ENCODE peak calls at places on chromosomes 6 and 20, in five cellular contexts. H, I, X, U and S are unnamed samples.

GRCh38 chr6:44339763-44340625 is 2.5 kb upstream of the SPATS1 start:
- DNase-seq in H (no peak), I (no peak), X (peak), U (no peak), S (no peak)

GRCh38 chr6:121216928-121217327 is 117.4 kb downstream of the TBC1D32 start:
- DNase-seq in H (no peak), I (no peak), X (peak), U (no peak), S (no peak)

GRCh38 chr20:61373956-61374545 is 122.0 kb downstream of the CDH4 start:
- DNase-seq in H (no peak), I (no peak), X (no peak), U (no peak), S (no peak)

GRCh38 chr6:89610149-89610642 is 28.4 kb downstream of the LYRM2 start:
- DNase-seq in H (peak), I (peak), X (peak), U (peak), S (peak)

GRCh38 chr6:56695702-56696101 is 53.0 kb upstream of the DST start:
- DNase-seq in H (no peak), I (no peak), X (peak), U (no peak), S (no peak)

GRCh38 chr20:57844626-57845596 is 135.1 kb upstream of the PMEPA1 start:
- DNase-seq in H (no peak), I (peak), X (no peak), U (no peak), S (no peak)

GRCh38 chr6:17583811-17584210 is 16.3 kb upstream of the FAM8A1 start:
- DNase-seq in H (no peak), I (no peak), X (peak), U (no peak), S (no peak)

GRCh38 chr6:96611342-96611964 is 48.5 kb downstream of the FHL5 start:
- DNase-seq in H (no peak), I (no peak), X (no peak), U (no peak), S (no peak)

GRCh38 chr6:104784884-104785283 is 74.8 kb downstream of the HACE1 start:
- DNase-seq in H (no peak), I (no peak), X (peak), U (no peak), S (no peak)

GRCh38 chr20:4617484-4617883 is 104.2 kb upstream of the PRND start:
- DNase-seq in H (no peak), I (no peak), X (no peak), U (no peak), S (no peak)

GRCh38 chr20:54920491-54920890 is 445.1 kb downstream of the DOK5 start:
- DNase-seq in H (no peak), I (no peak), X (no peak), U (no peak), S (no peak)

GRCh38 chr6:46053034-46053933 is 37.6 kb upstream of the CLIC5 start:
- DNase-seq in H (no peak), I (peak), X (no peak), U (no peak), S (no peak)

GRCh38 chr6:8627085-8627861 is 191.9 kb upstream of the SLC35B3 start:
- DNase-seq in H (no peak), I (no peak), X (no peak), U (no peak), S (no peak)

GRCh38 chr20:8693709-8694108 is 375.2 kb upstream of the PLCB4 start:
- DNase-seq in H (no peak), I (no peak), X (peak), U (no peak), S (no peak)

GRCh38 chr20:64043768-64044167 is 5.7 kb downstream of the SOX18 start:
- DNase-seq in H (no peak), I (no peak), X (no peak), U (no peak), S (no peak)

GRCh38 chr6:41638002-41638800 is at the start of gene MDFI:
- DNase-seq in H (no peak), I (no peak), X (no peak), U (no peak), S (no peak)

GRCh38 chr20:35772563-35773058 is 796 bp downstream of the PHF20 start:
- DNase-seq in H (no peak), I (no peak), X (no peak), U (no peak), S (no peak)

GRCh38 chr20:39292193-39292736 is 330.1 kb downstream of the DHX35 start:
- DNase-seq in H (no peak), I (no peak), X (no peak), U (no peak), S (no peak)

GRCh38 chr6:138287144-138287955 is 69.1 kb upstream of the PBOV1 start:
- DNase-seq in H (no peak), I (peak), X (no peak), U (peak), S (peak)

GRCh38 chr6:75481936-75482593 is 11.5 kb downstream of the FILIP1 start:
- DNase-seq in H (no peak), I (no peak), X (peak), U (no peak), S (no peak)

GRCh38 chr20:31930758-31931157 is 21.1 kb downstream of the PDRG1 start:
- DNase-seq in H (no peak), I (no peak), X (no peak), U (no peak), S (no peak)

GRCh38 chr6:133594551-133594950 is 294.4 kb upstream of the TCF21 start:
- DNase-seq in H (no peak), I (no peak), X (peak), U (no peak), S (no peak)

GRCh38 chr20:59518881-59519706 is 85.2 kb upstream of the PHACTR3 start:
- DNase-seq in H (no peak), I (no peak), X (peak), U (peak), S (no peak)

GRCh38 chr20:61809006-61809770 is 256.5 kb downstream of the TAF4 start:
- DNase-seq in H (no peak), I (no peak), X (no peak), U (no peak), S (no peak)

GRCh38 chr6:11822346-11822745 is 43.7 kb upstream of the ADTRP start:
- DNase-seq in H (no peak), I (no peak), X (no peak), U (no peak), S (no peak)

GRCh38 chr6:136745300-136745699 is 47.0 kb downstream of the MAP3K5 start:
- DNase-seq in H (no peak), I (no peak), X (no peak), U (no peak), S (no peak)

GRCh38 chr20:18754030-18754659 is 59.4 kb upstream of the SCP2D1 start:
- DNase-seq in H (no peak), I (no peak), X (peak), U (no peak), S (no peak)

GRCh38 chr6:11711994-11712698 is 66.5 kb downstream of the ADTRP start:
- DNase-seq in H (no peak), I (no peak), X (peak), U (no peak), S (no peak)

GRCh38 chr20:20456736-20457135 is 88.8 kb downstream of the INSM1 start:
- DNase-seq in H (no peak), I (no peak), X (no peak), U (no peak), S (no peak)

GRCh38 chr6:8462169-8462568 is 26.8 kb upstream of the SLC35B3 start:
- DNase-seq in H (no peak), I (no peak), X (no peak), U (no peak), S (no peak)

GRCh38 chr6:34143196-34143883 is 2.5 kb downstream of the GRM4 start:
- DNase-seq in H (no peak), I (no peak), X (no peak), U (no peak), S (no peak)

GRCh38 chr6:12578751-12579150 is 137.8 kb upstream of the PHACTR1 start:
- DNase-seq in H (no peak), I (no peak), X (peak), U (no peak), S (no peak)

GRCh38 chr6:16320533-16321340 is 82.3 kb downstream of the GMPR start:
- DNase-seq in H (no peak), I (peak), X (peak), U (no peak), S (no peak)

GRCh38 chr6:135281227-135281626 is 100.1 kb downstream of the MYB start:
- DNase-seq in H (no peak), I (no peak), X (no peak), U (no peak), S (no peak)

GRCh38 chr6:126180585-126180984 is 159.3 kb upstream of the CENPW start:
- DNase-seq in H (no peak), I (no peak), X (peak), U (no peak), S (no peak)

DNA sequence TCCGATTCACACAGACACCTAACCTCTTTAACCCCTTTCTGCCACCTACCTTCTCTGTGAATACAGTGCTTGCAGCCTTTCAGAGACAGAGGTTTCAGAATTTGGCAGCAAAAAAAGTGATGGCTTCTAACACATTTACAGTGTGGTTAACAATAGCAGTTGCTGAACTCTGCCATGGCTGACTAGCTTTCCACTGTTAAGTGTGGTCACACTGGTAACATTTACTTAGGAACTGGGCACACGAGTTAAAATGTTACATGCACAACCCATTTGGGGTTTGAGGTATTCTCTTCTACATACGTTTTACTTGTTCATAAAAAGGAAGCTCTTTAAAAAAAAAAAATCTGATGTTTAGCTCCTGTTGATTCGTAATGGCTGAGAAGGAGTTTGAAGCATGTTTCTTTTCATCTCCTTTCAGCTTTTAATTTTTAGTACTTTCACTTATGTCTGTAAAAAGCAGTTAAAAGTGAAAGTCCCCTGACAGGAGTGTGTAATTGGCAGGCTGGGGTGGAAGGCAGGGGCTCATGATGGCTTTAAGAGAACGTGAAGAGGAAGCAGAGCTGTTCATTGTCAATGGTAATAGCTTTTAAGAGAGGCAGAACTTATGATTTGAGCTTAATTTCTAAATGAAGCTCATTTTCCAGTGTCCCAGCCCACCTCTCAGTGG is 245.9 kb downstream of the FARS2 start:
- DNase-seq in H (no peak), I (no peak), X (no peak), U (no peak), S (no peak)
- H3K27ac ChIP-seq in H (no peak), I (no peak), X (no peak), U (no peak), S (no peak)

GRCh38 chr6:111871725-111872520 is 1.3 kb downstream of the FYN start:
- DNase-seq in H (no peak), I (no peak), X (peak), U (no peak), S (no peak)
- TF ChIP-seq POLR2A in H (no peak), I (no peak), X (no peak), U (no peak), S (no peak)

GRCh38 chr6:151059612-151060095 is 180.1 kb upstream of the AKAP12 start:
- DNase-seq in H (no peak), I (peak), X (no peak), U (no peak), S (no peak)
- H3K27ac ChIP-seq in H (no peak), I (no peak), X (peak), U (peak), S (no peak)

GRCh38 chr6:26155066-26155925 is 68.1 kb downstream of the HFE start:
- DNase-seq in H (no peak), I (peak), X (no peak), U (no peak), S (no peak)

GRCh38 chr6:26157838-26158580 is 70.8 kb downstream of the HFE start:
- DNase-seq in H (peak), I (peak), X (peak), U (peak), S (peak)

GRCh38 chr6:26156105-26156849 is 69.0 kb downstream of the HFE start:
- DNase-seq in H (peak), I (peak), X (peak), U (peak), S (peak)

GRCh38 chr6:26157150-26157837 is 70.1 kb downstream of the HFE start:
- DNase-seq in H (no peak), I (peak), X (peak), U (peak), S (peak)

DNA sequence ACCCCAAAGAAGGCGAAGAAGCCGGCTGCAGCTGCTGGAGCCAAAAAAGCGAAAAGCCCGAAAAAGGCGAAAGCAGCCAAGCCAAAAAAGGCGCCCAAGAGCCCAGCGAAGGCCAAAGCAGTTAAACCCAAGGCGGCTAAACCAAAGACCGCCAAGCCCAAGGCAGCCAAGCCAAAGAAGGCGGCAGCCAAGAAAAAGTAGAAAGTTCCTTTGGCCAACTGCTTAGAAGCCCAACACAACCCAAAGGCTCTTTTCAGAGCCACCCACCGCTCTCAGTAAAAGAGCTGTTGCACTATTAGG is 69.6 kb downstream of the HFE start:
- DNase-seq in H (no peak), I (no peak), X (no peak), U (no peak), S (no peak)
- TF ChIP-seq POLR2A in H (no peak), I (no peak), X (no peak), U (no peak), S (no peak)

GRCh38 chr6:3458706-3459421 is 2.0 kb upstream of the SLC22A23 start:
- DNase-seq in H (no peak), I (no peak), X (no peak), U (no peak), S (no peak)
- H3K27ac ChIP-seq in H (no peak), I (no peak), X (no peak), U (no peak), S (no peak)

GRCh38 chr6:169791721-169792131 is 40.3 kb downstream of the ERMARD start:
- DNase-seq in H (no peak), I (peak), X (no peak), U (no peak), S (no peak)

GRCh38 chr6:169788809-169789145 is 37.4 kb downstream of the ERMARD start:
- DNase-seq in H (no peak), I (peak), X (no peak), U (no peak), S (no peak)

GRCh38 chr6:169792306-169793015 is 41.0 kb downstream of the ERMARD start:
- DNase-seq in H (no peak), I (peak), X (no peak), U (no peak), S (no peak)

GRCh38 chr6:169789146-169789943 is 37.9 kb downstream of the ERMARD start:
- DNase-seq in H (no peak), I (peak), X (no peak), U (no peak), S (no peak)

DNA sequence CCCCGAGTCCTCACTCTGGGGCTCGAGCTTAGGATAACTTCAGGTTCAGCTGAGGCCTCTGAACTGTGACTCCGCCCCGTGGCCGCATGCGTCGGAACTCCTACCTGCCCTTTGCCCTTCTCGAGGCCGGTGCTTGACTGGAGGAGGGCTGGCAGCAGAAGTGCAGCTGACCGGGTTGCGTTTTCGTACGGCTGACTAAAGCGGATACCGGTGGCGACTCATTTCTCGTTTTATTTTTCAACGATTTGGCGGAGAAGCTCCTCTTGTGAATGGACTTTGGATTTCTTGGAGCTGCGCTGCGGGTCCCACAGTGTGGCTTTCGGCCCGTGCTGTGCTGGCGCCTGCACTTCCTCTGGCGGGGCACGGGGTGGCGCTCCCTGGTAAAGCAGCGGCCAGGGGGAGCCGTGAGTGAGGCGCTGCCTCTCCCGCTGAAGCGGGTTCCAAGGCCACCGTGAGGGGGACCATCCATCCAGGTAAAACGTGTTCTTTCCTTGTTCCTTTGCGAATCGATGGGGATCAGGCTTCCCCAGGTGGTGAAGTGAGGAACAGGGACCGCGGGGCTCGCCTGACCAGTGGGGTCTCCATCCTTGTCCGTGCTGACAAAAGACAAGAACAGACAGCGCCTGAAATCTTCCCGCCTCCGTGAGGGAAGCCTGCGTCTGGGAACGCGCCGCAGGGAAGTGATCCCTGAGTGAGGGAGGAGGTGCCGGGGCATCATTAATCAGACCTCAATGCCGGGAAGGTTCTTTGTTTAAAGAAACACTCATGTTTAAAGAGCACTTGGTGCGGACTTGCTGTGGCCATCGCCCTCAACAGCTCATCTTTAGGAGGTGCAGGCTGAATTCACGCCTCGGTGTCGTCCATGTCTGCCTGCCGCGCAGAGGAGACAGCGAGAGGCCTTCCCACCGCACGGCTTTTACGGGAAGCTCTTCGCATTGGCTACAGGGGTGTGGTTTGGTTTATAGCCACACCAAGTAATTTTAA is 38.8 kb downstream of the ERMARD start:
- DNase-seq in H (peak), I (peak), X (peak), U (peak), S (peak)
- TF ChIP-seq POLR2A in H (no peak), I (no peak), X (peak), U (no peak), S (peak)

GRCh38 chr20:45892049-45892816 is 1.1 kb downstream of the CTSA start:
- DNase-seq in H (no peak), I (peak), X (peak), U (peak), S (no peak)
- H3K27ac ChIP-seq in H (no peak), I (peak), X (peak), U (peak), S (peak)